ENCODE peak calls at places on chromosomes 16 and 17, in six cellular contexts. One of them, this sample, is unnamed.
A peak's percentile ranks its signal among the peaks of the same experiment; 100 is the strongest.

GRCh38 chr17:63282455-63282854 is 163.7 kb downstream of the CYB561 start:
- DNase-seq in GM12878: no peak
- DNase-seq in H1: no peak
- DNase-seq in WTC11: no peak
- DNase-seq in HepG2: no peak
- DNase-seq in K562: no peak
- DNase-seq in this sample: no peak

GRCh38 chr16:74216319-74216718 is 80.3 kb upstream of the PSMD7 start:
- DNase-seq in WTC11: no peak
- DNase-seq in K562: no peak
- DNase-seq in GM12878: no peak
- DNase-seq in HepG2: no peak
- DNase-seq in H1: no peak
- DNase-seq in this sample: no peak

GRCh38 chr17:21602176-21602575 is 90.1 kb upstream of the KCNJ18 start:
- DNase-seq in GM12878: no peak
- DNase-seq in H1: no peak
- DNase-seq in K562: no peak
- DNase-seq in WTC11: no peak
- DNase-seq in HepG2: no peak
- DNase-seq in this sample: no peak

GRCh38 chr17:21419299-21420239 is 43.4 kb downstream of the KCNJ12 start:
- DNase-seq in H1: no peak
- DNase-seq in HepG2: no peak
- DNase-seq in GM12878: no peak
- DNase-seq in K562: no peak
- DNase-seq in WTC11: peak; percentile 19
- DNase-seq in this sample: no peak

GRCh38 chr16:58970775-58971174 is 236.7 kb upstream of the GOT2 start:
- DNase-seq in WTC11: no peak
- DNase-seq in HepG2: no peak
- DNase-seq in K562: no peak
- DNase-seq in GM12878: no peak
- DNase-seq in H1: no peak
- DNase-seq in this sample: no peak

GRCh38 chr17:80122926-80123505 is 21.6 kb downstream of the GAA start:
- DNase-seq in GM12878: no peak
- DNase-seq in HepG2: no peak
- DNase-seq in WTC11: no peak
- DNase-seq in K562: no peak
- DNase-seq in H1: no peak
- DNase-seq in this sample: no peak

GRCh38 chr16:27754788-27755690 is 205.1 kb downstream of the KATNIP start:
- DNase-seq in HepG2: peak; percentile 26
- DNase-seq in WTC11: no peak
- DNase-seq in GM12878: no peak
- DNase-seq in K562: peak; percentile 18
- DNase-seq in H1: no peak
- DNase-seq in this sample: no peak

GRCh38 chr16:12257926-12258561 is 281.5 kb downstream of the SNX29 start:
- DNase-seq in WTC11: peak; percentile 32
- DNase-seq in K562: peak; percentile 40
- DNase-seq in HepG2: peak; percentile 95
- DNase-seq in H1: no peak
- DNase-seq in GM12878: no peak
- DNase-seq in this sample: peak; percentile 28

GRCh38 chr16:4139968-4140367 is 23.7 kb upstream of the ADCY9 start:
- DNase-seq in WTC11: no peak
- DNase-seq in GM12878: no peak
- DNase-seq in K562: no peak
- DNase-seq in H1: no peak
- DNase-seq in HepG2: no peak
- DNase-seq in this sample: no peak

GRCh38 chr17:28643979-28644781 is 778 bp downstream of the BLTP2 start:
- DNase-seq in HepG2: peak; percentile 51
- DNase-seq in GM12878: no peak
- DNase-seq in WTC11: peak; percentile 45
- DNase-seq in H1: no peak
- DNase-seq in K562: peak; percentile 87
- DNase-seq in this sample: peak; percentile 79
- TF ChIP-seq CREB1 in HepG2: no peak
- TF ChIP-seq CREB1 in GM12878: peak; percentile 28
- TF ChIP-seq CREB1 in WTC11: no peak
- TF ChIP-seq CREB1 in H1: no peak
- TF ChIP-seq CREB1 in K562: no peak
- TF ChIP-seq CREB1 in this sample: no peak

GRCh38 chr16:87653234-87653633 is 50.9 kb downstream of the JPH3 start:
- DNase-seq in K562: peak; percentile 49
- DNase-seq in WTC11: no peak
- DNase-seq in GM12878: no peak
- DNase-seq in H1: no peak
- DNase-seq in HepG2: peak; percentile 38
- DNase-seq in this sample: peak; percentile 54
- TF ChIP-seq CREB1 in K562: no peak
- TF ChIP-seq CREB1 in WTC11: no peak
- TF ChIP-seq CREB1 in GM12878: no peak
- TF ChIP-seq CREB1 in H1: no peak
- TF ChIP-seq CREB1 in HepG2: no peak
- TF ChIP-seq CREB1 in this sample: no peak

GRCh38 chr17:31724619-31725018 is 134.4 kb downstream of the COPRS start:
- DNase-seq in GM12878: no peak
- DNase-seq in HepG2: no peak
- DNase-seq in WTC11: no peak
- DNase-seq in K562: no peak
- DNase-seq in H1: no peak
- DNase-seq in this sample: no peak
- TF ChIP-seq CREB1 in GM12878: no peak
- TF ChIP-seq CREB1 in HepG2: no peak
- TF ChIP-seq CREB1 in WTC11: no peak
- TF ChIP-seq CREB1 in K562: no peak
- TF ChIP-seq CREB1 in H1: no peak
- TF ChIP-seq CREB1 in this sample: no peak

GRCh38 chr17:81524865-81525159 is 3.4 kb upstream of the FSCN2 start:
- DNase-seq in K562: no peak
- DNase-seq in HepG2: no peak
- DNase-seq in H1: no peak
- DNase-seq in WTC11: no peak
- DNase-seq in GM12878: no peak
- DNase-seq in this sample: no peak

GRCh38 chr17:81524063-81524864 is 3.9 kb upstream of the FSCN2 start:
- DNase-seq in K562: no peak
- DNase-seq in WTC11: no peak
- DNase-seq in HepG2: no peak
- DNase-seq in GM12878: no peak
- DNase-seq in H1: no peak
- DNase-seq in this sample: no peak

GRCh38 chr17:81522491-81523125 is 5.6 kb upstream of the FSCN2 start:
- DNase-seq in HepG2: no peak
- DNase-seq in H1: no peak
- DNase-seq in GM12878: no peak
- DNase-seq in K562: no peak
- DNase-seq in WTC11: no peak
- DNase-seq in this sample: no peak

GRCh38 chr17:81520021-81520894 is 7.7 kb upstream of the ACTG1 start:
- DNase-seq in K562: no peak
- DNase-seq in H1: no peak
- DNase-seq in GM12878: no peak
- DNase-seq in HepG2: no peak
- DNase-seq in WTC11: no peak
- DNase-seq in this sample: no peak

DNA sequence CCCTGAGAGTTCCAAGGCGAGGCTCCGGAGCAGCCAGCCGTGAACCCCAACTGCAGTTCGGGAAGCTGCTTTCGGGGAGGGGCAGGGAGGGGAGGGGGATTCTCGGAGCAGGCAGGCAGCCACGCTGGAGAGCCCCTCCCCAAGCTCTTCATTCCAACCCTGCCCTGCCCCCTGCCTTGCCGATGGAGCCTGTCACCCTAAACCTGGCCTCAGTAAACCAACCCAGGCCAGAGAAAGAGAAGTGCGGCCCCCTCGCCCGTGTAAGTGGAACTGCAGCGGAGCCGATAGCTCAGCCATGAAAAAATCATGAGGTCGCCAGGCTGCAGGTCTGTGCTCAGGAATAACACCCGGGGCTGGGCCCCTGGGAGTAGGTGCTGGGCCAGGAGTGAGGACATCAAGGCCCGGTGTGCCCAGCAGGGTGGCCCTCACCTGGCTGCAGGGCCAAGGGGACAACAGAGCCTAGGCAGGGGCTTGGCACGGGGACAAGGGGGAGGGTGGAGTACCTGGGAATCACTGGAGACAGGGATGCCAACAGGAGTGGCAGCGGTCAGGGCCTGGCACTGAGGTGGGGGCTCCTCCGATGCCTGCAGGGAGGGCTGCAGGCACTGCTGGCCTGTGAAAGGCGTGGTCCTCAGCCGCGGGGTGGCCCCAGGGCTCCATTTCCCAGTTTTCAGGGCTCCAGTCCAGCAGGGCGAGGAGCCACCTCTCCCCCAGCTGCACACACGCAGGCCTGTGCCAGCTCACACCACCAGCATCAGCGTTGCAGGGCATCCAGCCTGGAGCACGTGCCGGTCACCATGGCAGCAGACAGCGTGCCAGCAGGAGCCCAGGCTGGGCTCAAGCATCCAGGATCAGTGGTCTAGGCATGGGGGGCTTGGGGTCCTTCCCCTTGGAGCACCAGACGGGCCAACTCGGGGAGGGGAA is 4.8 kb upstream of the FSCN2 start:
- DNase-seq in K562: peak; percentile 71
- DNase-seq in H1: no peak
- DNase-seq in GM12878: no peak
- DNase-seq in HepG2: peak; percentile 77
- DNase-seq in WTC11: peak; percentile 76
- DNase-seq in this sample: peak; percentile 92
- TF ChIP-seq CREB1 in K562: no peak
- TF ChIP-seq CREB1 in H1: no peak
- TF ChIP-seq CREB1 in GM12878: no peak
- TF ChIP-seq CREB1 in HepG2: no peak
- TF ChIP-seq CREB1 in WTC11: no peak
- TF ChIP-seq CREB1 in this sample: no peak

This sample was measured in GM23338.